ENCODE peak calls at places on chromosomes 7 and 10, in six cellular contexts. M is CD8-positive, alpha-beta T cell; L is osteoblast; T is lower lobe of right lung; D is LNCaP clone FGC; Q is fibroblast of pulmonary artery. A is an unnamed sample.

GRCh38 chr7:1874522-1875389 is 204.7 kb downstream of the ELFN1 start:
- DNase-seq in Q (no peak), M (no peak), L (no peak), D (no peak), T (no peak), A (no peak)

GRCh38 chr10:45239642-45240041 is 75.8 kb downstream of the OR13A1 start:
- DNase-seq in D (no peak), T (no peak), Q (peak), M (no peak), L (peak), A (no peak)

GRCh38 chr7:110119883-110120581 is 970.9 kb upstream of the LRRN3 start:
- DNase-seq in L (no peak), Q (no peak), M (no peak), D (no peak), T (no peak), A (no peak)

GRCh38 chr10:73655257-73655989 is 406 bp downstream of the SYNPO2L start:
- DNase-seq in M (no peak), T (no peak), D (no peak), L (peak), Q (no peak), A (peak)

GRCh38 chr10:1570652-1571051 is 166.7 kb downstream of the ADARB2 start:
- DNase-seq in M (no peak), L (no peak), T (no peak), D (no peak), Q (no peak), A (no peak)

GRCh38 chr10:76942556-76943416 is 694.8 kb downstream of the KCNMA1 start:
- DNase-seq in D (no peak), M (no peak), Q (peak), L (no peak), T (no peak), A (no peak)

GRCh38 chr10:110529596-110530011 is 31.9 kb downstream of the DUSP5 start:
- DNase-seq in T (no peak), D (no peak), L (no peak), Q (peak), M (no peak), A (no peak)

GRCh38 chr10:1299041-1299726 is 243.0 kb downstream of the WDR37 start:
- DNase-seq in T (no peak), Q (no peak), D (no peak), M (no peak), L (no peak), A (no peak)

GRCh38 chr7:77434570-77434969 is 18.4 kb upstream of the GSAP start:
- DNase-seq in T (no peak), Q (no peak), L (no peak), D (no peak), M (no peak), A (no peak)

GRCh38 chr10:79381804-79382221 is 34.5 kb downstream of the PPIF start:
- DNase-seq in D (no peak), Q (peak), L (peak), T (peak), M (no peak), A (peak)

GRCh38 chr7:122457325-122457724 is 152.8 kb upstream of the FEZF1 start:
- DNase-seq in D (no peak), Q (no peak), T (no peak), M (no peak), L (no peak), A (no peak)

GRCh38 chr10:43001427-43001795 is 75.5 kb upstream of the RET start:
- DNase-seq in L (no peak), T (no peak), M (no peak), Q (no peak), D (no peak), A (no peak)

GRCh38 chr10:93083743-93084539 is 10.2 kb downstream of the CYP26A1 start:
- DNase-seq in M (no peak), D (no peak), Q (no peak), L (no peak), T (no peak), A (no peak)

GRCh38 chr7:108045154-108045553 is 42.2 kb upstream of the LAMB1 start:
- DNase-seq in T (no peak), Q (peak), D (no peak), L (no peak), M (no peak), A (no peak)

GRCh38 chr10:125155101-125155500 is 5.3 kb downstream of the CTBP2 start:
- DNase-seq in M (no peak), L (peak), Q (peak), T (no peak), D (no peak), A (no peak)

GRCh38 chr7:149489391-149490024 is 8.1 kb downstream of the ZNF746 start:
- DNase-seq in Q (no peak), D (no peak), L (no peak), M (no peak), T (no peak), A (no peak)

GRCh38 chr7:108002726-108003590 is at the start of gene LAMB1:
- DNase-seq in M (no peak), Q (peak), T (peak), D (no peak), L (peak), A (peak)

GRCh38 chr7:1692500-1693418 is 22.7 kb downstream of the ELFN1 start:
- DNase-seq in L (no peak), D (no peak), M (no peak), Q (no peak), T (peak), A (no peak)

GRCh38 chr7:49520971-49521370 is 252.5 kb upstream of the VWC2 start:
- DNase-seq in T (no peak), L (no peak), Q (no peak), D (no peak), M (no peak), A (no peak)

GRCh38 chr7:22453159-22453558 is 46.8 kb downstream of the STEAP1B start:
- DNase-seq in Q (no peak), T (no peak), L (no peak), D (no peak), M (no peak), A (no peak)

GRCh38 chr10:60446855-60447254 is 57.2 kb upstream of the ANK3 start:
- DNase-seq in T (peak), Q (peak), M (no peak), L (no peak), D (no peak), A (no peak)

GRCh38 chr10:7551891-7552731 is 114.7 kb downstream of the ITIH5 start:
- DNase-seq in D (no peak), M (no peak), L (no peak), T (no peak), Q (no peak), A (no peak)

GRCh38 chr7:1642291-1642728 is 27.8 kb upstream of the ELFN1 start:
- DNase-seq in M (no peak), Q (no peak), L (peak), D (no peak), T (peak), A (no peak)

GRCh38 chr10:62562101-62562500 is 187.9 kb downstream of the ZNF365 start:
- DNase-seq in L (no peak), D (no peak), Q (no peak), T (no peak), M (no peak), A (no peak)

GRCh38 chr7:150631866-150632864 is at the start of gene GIMAP6:
- DNase-seq in D (no peak), L (peak), Q (no peak), T (no peak), M (no peak), A (peak)

GRCh38 chr7:116777613-116778380 is 84.6 kb upstream of the CAPZA2 start:
- DNase-seq in L (no peak), M (no peak), T (no peak), Q (peak), D (no peak), A (no peak)

GRCh38 chr10:641149-642010 is 48.1 kb downstream of the DIP2C start:
- DNase-seq in L (peak), M (no peak), T (peak), D (no peak), Q (no peak), A (no peak)

GRCh38 chr7:103915958-103916357 is 73.5 kb downstream of the RELN start:
- DNase-seq in T (no peak), D (no peak), L (no peak), Q (peak), M (no peak), A (no peak)

GRCh38 chr7:23100697-23101096 is 4.9 kb upstream of the KLHL7 start:
- DNase-seq in Q (no peak), M (no peak), T (no peak), D (no peak), L (no peak), A (no peak)

GRCh38 chr10:127215882-127216281 is 19.5 kb upstream of the INSYN2A start:
- DNase-seq in D (no peak), L (no peak), T (no peak), M (no peak), Q (no peak), A (no peak)

GRCh38 chr7:17155529-17155928 is 142.9 kb upstream of the AHR start:
- DNase-seq in Q (no peak), T (no peak), D (no peak), L (no peak), M (no peak), A (no peak)

GRCh38 chr7:150811-151221 is 41.6 kb upstream of the FAM20C start:
- DNase-seq in M (no peak), Q (no peak), D (no peak), L (peak), T (peak), A (no peak)

GRCh38 chr7:3568516-3568915 is 267.5 kb downstream of the SDK1 start:
- DNase-seq in T (no peak), M (no peak), L (no peak), D (no peak), Q (no peak), A (no peak)

GRCh38 chr7:148856035-148856881 is 27.8 kb downstream of the EZH2 start:
- DNase-seq in D (no peak), M (peak), T (no peak), L (peak), Q (peak), A (peak)

GRCh38 chr10:78973901-78974408 is 94.8 kb upstream of the ZMIZ1 start:
- DNase-seq in L (peak), D (peak), T (peak), Q (peak), M (no peak), A (no peak)

GRCh38 chr7:46175221-46175620 is 254.1 kb upstream of the IGFBP3 start:
- DNase-seq in L (no peak), M (no peak), D (no peak), Q (no peak), T (no peak), A (no peak)

GRCh38 chr7:80309377-80309776 is 174.7 kb downstream of the GNAI1 start:
- DNase-seq in Q (no peak), T (no peak), M (no peak), L (no peak), D (no peak), A (no peak)

GRCh38 chr7:43071604-43072003 is 40.8 kb upstream of the HECW1 start:
- DNase-seq in Q (peak), D (no peak), L (no peak), T (no peak), M (no peak), A (no peak)
- TF ChIP-seq CTCF in Q (peak), D (peak), L (peak), T (peak), M (no peak), A (peak)

DNA sequence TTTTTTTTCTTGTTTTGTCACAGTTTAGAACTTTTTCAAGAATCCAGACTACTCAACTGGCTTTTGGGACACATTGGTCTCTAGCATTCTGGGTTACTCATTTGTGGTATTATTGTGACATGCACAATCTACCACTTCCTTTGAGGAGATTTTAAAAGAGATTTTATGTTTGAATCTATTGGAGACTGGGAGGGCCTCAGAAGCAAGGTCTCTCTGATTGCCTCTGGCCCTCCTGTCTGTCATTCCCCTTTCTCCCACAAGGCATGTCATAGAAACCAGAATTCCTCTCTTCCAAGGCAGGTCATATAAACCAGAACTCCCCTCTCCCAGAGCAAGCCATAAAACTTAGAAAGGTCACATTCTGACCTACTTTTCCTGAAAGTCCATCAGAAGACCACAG is 777.6 kb downstream of the PHTF2 start:
- DNase-seq in M (no peak), Q (no peak), D (no peak), L (no peak), T (no peak), A (no peak)
- TF ChIP-seq CTCF in M (no peak), Q (no peak), D (no peak), L (no peak), T (no peak), A (no peak)

GRCh38 chr7:138887872-138888656 is 90.1 kb upstream of the ATP6V0A4 start:
- DNase-seq in M (no peak), D (no peak), Q (no peak), L (no peak), T (no peak), A (no peak)
- TF ChIP-seq CTCF in M (no peak), D (no peak), Q (no peak), L (no peak), T (no peak), A (no peak)

GRCh38 chr7:100612730-100613446 is 548 bp downstream of the MOSPD3 start:
- DNase-seq in T (no peak), L (peak), D (no peak), Q (no peak), M (no peak), A (no peak)
- TF ChIP-seq CTCF in T (no peak), L (no peak), D (no peak), Q (peak), M (no peak), A (peak)

GRCh38 chr10:72567421-72567820 is 58.5 kb downstream of the MICU1 start:
- DNase-seq in Q (peak), M (no peak), D (no peak), L (peak), T (no peak), A (no peak)

GRCh38 chr10:72564596-72564995 is 61.3 kb downstream of the MICU1 start:
- DNase-seq in L (peak), T (no peak), D (no peak), M (no peak), Q (peak), A (peak)

GRCh38 chr10:72563327-72563932 is 62.4 kb downstream of the MICU1 start:
- DNase-seq in L (no peak), M (no peak), Q (no peak), T (no peak), D (no peak), A (peak)

GRCh38 chr10:72573079-72573478 is 52.8 kb downstream of the MICU1 start:
- DNase-seq in M (no peak), D (no peak), Q (no peak), L (no peak), T (no peak), A (no peak)

GRCh38 chr10:72567884-72568283 is 58.0 kb downstream of the MICU1 start:
- DNase-seq in Q (peak), M (no peak), D (no peak), T (no peak), L (peak), A (peak)
- TF ChIP-seq CTCF in Q (peak), M (no peak), D (peak), T (peak), L (peak), A (peak)

DNA sequence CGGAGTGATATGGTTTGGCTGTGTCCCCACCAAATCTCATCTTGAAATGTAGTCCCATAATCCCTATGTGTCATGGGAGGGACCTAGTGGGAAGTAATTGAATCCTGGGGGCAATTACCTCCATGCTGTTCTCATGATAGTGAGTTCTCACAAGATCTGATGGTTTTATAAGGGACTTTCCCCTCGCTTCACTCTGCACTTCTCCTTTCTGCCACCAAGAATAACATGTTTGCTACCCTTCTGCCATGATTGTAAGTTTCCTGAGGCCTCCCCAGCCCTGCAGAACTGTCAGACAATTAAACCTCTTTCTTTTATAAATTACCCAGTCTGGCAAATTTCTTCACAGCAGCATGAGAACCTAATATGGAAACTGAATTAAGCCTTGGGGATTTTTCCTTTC is 19.1 kb downstream of the FAM3C start:
- DNase-seq in D (no peak), L (no peak), T (no peak), Q (no peak), M (no peak), A (no peak)
- TF ChIP-seq CTCF in D (no peak), L (no peak), T (no peak), Q (no peak), M (no peak), A (no peak)

A was measured in GM10248.